ENCODE peak calls at places on chromosomes 13 and 19, in seven cellular contexts. A, U, Q, O, D, N and M are unnamed samples.

GRCh38 chr13:21012841-21013681 is 48.3 kb downstream of the LATS2 start:
- DNase-seq in A (no peak), O (no peak), N (peak), Q (no peak), D (no peak), U (no peak), M (no peak)

GRCh38 chr13:40485611-40486517 is 180.6 kb downstream of the FOXO1 start:
- DNase-seq in D (peak), Q (no peak), O (no peak), A (no peak), N (no peak), U (no peak), M (no peak)

GRCh38 chr13:73101608-73102007 is 42.8 kb downstream of the KLF5 start:
- DNase-seq in U (no peak), O (no peak), D (no peak), Q (no peak), A (no peak), N (no peak), M (no peak)

GRCh38 chr19:42436006-42436405 is 6.7 kb downstream of the CXCL17 start:
- DNase-seq in U (peak), N (no peak), Q (peak), O (no peak), A (no peak), D (no peak), M (no peak)

GRCh38 chr13:19156013-19156825 is 25.4 kb downstream of the TUBA3C start:
- DNase-seq in A (no peak), U (no peak), Q (no peak), O (no peak), N (no peak), D (no peak), M (no peak)

GRCh38 chr13:41652735-41653361 is 195.5 kb downstream of the RGCC start:
- DNase-seq in N (no peak), A (no peak), Q (peak), D (peak), O (no peak), U (peak), M (peak)

GRCh38 chr19:17996826-17997316 is 11.1 kb upstream of the ARRDC2 start:
- DNase-seq in U (peak), Q (peak), D (peak), A (peak), N (peak), O (peak), M (peak)

GRCh38 chr19:34269489-34269888 is 15.1 kb downstream of the GARRE1 start:
- DNase-seq in A (no peak), N (no peak), D (no peak), O (no peak), U (no peak), Q (no peak), M (no peak)

GRCh38 chr13:40439928-40440327 is 226.5 kb downstream of the FOXO1 start:
- DNase-seq in O (no peak), U (peak), N (no peak), A (peak), Q (no peak), D (no peak), M (no peak)

GRCh38 chr13:94205896-94206295 is 273.6 kb downstream of the DCT start:
- DNase-seq in U (no peak), D (no peak), O (no peak), N (no peak), Q (no peak), A (no peak), M (no peak)

GRCh38 chr13:40220299-40220935 is 446.0 kb downstream of the FOXO1 start:
- DNase-seq in U (peak), Q (peak), D (no peak), N (peak), A (no peak), O (no peak), M (no peak)

GRCh38 chr13:21075303-21076264 is 14.2 kb upstream of the LATS2 start:
- DNase-seq in O (no peak), D (peak), U (peak), Q (peak), A (peak), N (no peak), M (peak)

GRCh38 chr19:49635530-49636229 is 4.3 kb downstream of the RRAS start:
- DNase-seq in D (no peak), Q (no peak), O (no peak), N (no peak), A (no peak), U (peak), M (no peak)
- TF ChIP-seq CTCF in D (no peak), Q (peak), O (no peak), N (no peak), A (no peak), U (no peak), M (no peak)

GRCh38 chr13:66399873-66400272 is 830.3 kb downstream of the PCDH9 start:
- DNase-seq in D (no peak), N (no peak), A (no peak), Q (no peak), U (no peak), O (no peak), M (no peak)

GRCh38 chr13:66402546-66402945 is 827.6 kb downstream of the PCDH9 start:
- DNase-seq in O (no peak), N (no peak), D (no peak), A (no peak), Q (no peak), U (no peak), M (no peak)

GRCh38 chr13:66397133-66397532 is 833.0 kb downstream of the PCDH9 start:
- DNase-seq in N (no peak), A (no peak), U (no peak), Q (no peak), D (no peak), O (no peak), M (no peak)

GRCh38 chr13:66402071-66402470 is 828.1 kb downstream of the PCDH9 start:
- DNase-seq in U (peak), N (no peak), A (no peak), O (no peak), D (no peak), Q (peak), M (no peak)

DNA sequence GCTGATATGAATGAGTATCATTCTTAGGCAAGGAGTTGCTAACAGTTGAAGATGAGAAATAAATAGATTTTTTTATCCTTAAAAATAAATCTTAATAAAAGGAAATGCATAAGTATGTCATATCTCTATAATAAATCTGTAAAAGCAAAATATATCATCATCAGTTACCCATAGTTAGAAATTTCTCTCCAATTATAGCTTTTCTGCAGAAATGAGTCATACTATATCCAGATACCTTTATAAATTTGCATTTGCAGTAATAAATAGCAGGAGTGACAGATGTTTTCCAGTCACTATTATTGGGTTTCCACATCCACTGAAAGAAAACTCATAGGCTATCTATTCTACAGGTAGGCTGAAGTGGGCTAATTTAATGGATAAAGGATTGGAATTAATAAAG is 829.8 kb downstream of the PCDH9 start:
- DNase-seq in D (no peak), N (no peak), A (no peak), Q (no peak), O (no peak), U (no peak), M (no peak)
- TF ChIP-seq CTCF in D (no peak), N (no peak), A (no peak), Q (no peak), O (no peak), U (no peak), M (no peak)

GRCh38 chr13:48068036-48068435 is 26.9 kb downstream of the MED4 start:
- DNase-seq in N (no peak), O (no peak), D (no peak), A (no peak), U (no peak), Q (no peak), M (no peak)
- TF ChIP-seq CTCF in N (no peak), O (no peak), D (no peak), A (no peak), U (no peak), Q (no peak), M (peak)

GRCh38 chr13:44147222-44147621 is 226.4 kb upstream of the SERP2 start:
- DNase-seq in D (no peak), A (no peak), U (no peak), O (no peak), Q (no peak), N (no peak), M (no peak)
- TF ChIP-seq CTCF in D (no peak), A (no peak), U (no peak), O (no peak), Q (no peak), N (no peak), M (no peak)

GRCh38 chr19:57161985-57162544 is 5.2 kb downstream of the DUXA start:
- DNase-seq in Q (no peak), D (no peak), U (no peak), A (no peak), O (no peak), N (no peak), M (no peak)
- TF ChIP-seq CTCF in Q (no peak), D (no peak), U (no peak), A (no peak), O (no peak), N (no peak), M (no peak)